ENCODE peak calls at places on chromosome 4, in five cellular contexts. U is mucosa of descending colon, D is T-helper 9 cell, E is tibial artery, P is GM12892. X is an unnamed sample.

GRCh38 chr4:153242848-153243324 is 38.6 kb downstream of the TRIM2 start:
- DNase-seq in U (no peak), D (no peak), E (no peak), P (no peak), X (no peak)

GRCh38 chr4:56187601-56188177 is 199.6 kb downstream of the AASDH start:
- DNase-seq in U (no peak), P (no peak), D (no peak), E (no peak), X (no peak)

GRCh38 chr4:169604903-169605331 is 7.5 kb downstream of the NEK1 start:
- DNase-seq in E (no peak), U (no peak), P (no peak), D (no peak), X (no peak)

GRCh38 chr4:94452476-94453300 is 946 bp downstream of the PDLIM5 start:
- DNase-seq in U (peak; percentile 94), D (peak; percentile 3), E (peak; percentile 90), P (no peak), X (peak; percentile 2)

GRCh38 chr4:183987987-183988392 is 82.9 kb downstream of the STOX2 start:
- DNase-seq in P (no peak), E (peak; percentile 53), D (no peak), U (no peak), X (no peak)

GRCh38 chr4:112093636-112094202 is 51.5 kb upstream of the FAM241A start:
- DNase-seq in U (no peak), D (no peak), P (no peak), E (no peak), X (no peak)

GRCh38 chr4:141792164-141792563 is 155.8 kb downstream of the IL15 start:
- DNase-seq in P (no peak), E (no peak), U (no peak), D (no peak), X (no peak)

GRCh38 chr4:19857405-19857804 is 394.3 kb upstream of the SLIT2 start:
- DNase-seq in E (no peak), P (no peak), U (no peak), D (no peak), X (no peak)

X was measured in naive thymus-derived CD8-positive, alpha-beta T cell.